ENCODE peak calls at places on chromosomes 16 and 17, in five cellular contexts. P, R, Q, X and G are unnamed samples.

GRCh38 chr17:21313320-21313719 is 28.8 kb downstream of the MAP2K3 start:
- DNase-seq in X (no peak), P (no peak), Q (no peak), R (no peak), G (no peak)

GRCh38 chr16:64137976-64138375 is 983.9 kb downstream of the CDH11 start:
- DNase-seq in R (no peak), P (no peak), X (no peak), Q (no peak), G (no peak)

GRCh38 chr17:6084226-6085161 is 14.3 kb downstream of the WSCD1 start:
- DNase-seq in P (peak; percentile 47), R (no peak), X (peak; percentile 46), Q (no peak), G (no peak)

GRCh38 chr16:3748307-3748706 is 31.0 kb upstream of the TRAP1 start:
- DNase-seq in X (no peak), R (no peak), P (no peak), Q (no peak), G (no peak)

GRCh38 chr17:36597866-36598777 is 3.3 kb upstream of the MRM1 start:
- DNase-seq in P (no peak), R (no peak), Q (no peak), X (no peak), G (no peak)

GRCh38 chr17:66906321-66907278 is 57.9 kb upstream of the CACNG4 start:
- DNase-seq in R (peak; percentile 23), X (peak; percentile 75), Q (no peak), P (peak; percentile 72), G (peak; percentile 76)

GRCh38 chr16:75035410-75035968 is 36.7 kb downstream of the ZNRF1 start:
- DNase-seq in R (no peak), Q (no peak), X (no peak), P (no peak), G (no peak)

GRCh38 chr16:27721548-27722265 is 171.8 kb downstream of the KATNIP start:
- DNase-seq in P (no peak), X (no peak), Q (no peak), R (no peak), G (no peak)

GRCh38 chr16:90041896-90042473 is 22.7 kb upstream of the DBNDD1 start:
- DNase-seq in Q (no peak), R (no peak), P (no peak), X (no peak), G (no peak)

GRCh38 chr16:75660726-75661302 is 13.2 kb downstream of the TERF2IP start:
- DNase-seq in Q (no peak), R (no peak), X (no peak), P (no peak), G (no peak)

GRCh38 chr17:76537578-76538280 is at the start of gene CYGB:
- DNase-seq in X (no peak), P (no peak), Q (no peak), R (no peak), G (no peak)

GRCh38 chr16:10883004-10883403 is 6.0 kb downstream of the CIITA start:
- DNase-seq in P (no peak), X (no peak), Q (no peak), R (no peak), G (no peak)

GRCh38 chr16:1535391-1536291 is 2.2 kb downstream of the TMEM204 start:
- DNase-seq in Q (no peak), P (no peak), X (no peak), R (no peak), G (no peak)

GRCh38 chr16:75682308-75682707 is 5.5 kb upstream of the CPHXL2 start:
- DNase-seq in X (no peak), P (no peak), R (no peak), Q (no peak), G (no peak)

GRCh38 chr16:52418206-52418605 is 128.7 kb downstream of the TOX3 start:
- DNase-seq in P (no peak), Q (no peak), R (no peak), X (no peak), G (no peak)

GRCh38 chr17:61496174-61496956 is 44.1 kb downstream of the TBX4 start:
- DNase-seq in R (no peak), Q (no peak), X (no peak), P (no peak), G (no peak)

GRCh38 chr16:72551649-72552048 is 379.7 kb upstream of the PMFBP1 start:
- DNase-seq in Q (no peak), P (no peak), X (no peak), R (no peak), G (no peak)

GRCh38 chr17:36703860-36704266 is 102.5 kb downstream of the MRM1 start:
- DNase-seq in P (no peak), Q (no peak), R (no peak), X (peak; percentile 74), G (peak; percentile 53)

GRCh38 chr16:566475-567361 is at the start of gene NHLRC4:
- DNase-seq in P (no peak), X (peak; percentile 43), R (no peak), Q (peak; percentile 68), G (peak; percentile 91)

GRCh38 chr16:4283939-4284338 is 11.1 kb upstream of the TFAP4 start:
- DNase-seq in Q (no peak), X (no peak), R (no peak), P (no peak), G (no peak)

GRCh38 chr17:53934931-53935330 is 112.2 kb downstream of the KIF2B start:
- DNase-seq in X (no peak), P (no peak), R (no peak), Q (no peak), G (no peak)

GRCh38 chr16:27649021-27649420 is 99.1 kb downstream of the KATNIP start:
- DNase-seq in Q (no peak), R (no peak), P (no peak), X (no peak), G (no peak)

GRCh38 chr17:78168906-78169793 is 769 bp downstream of the SYNGR2 start:
- DNase-seq in P (no peak), R (no peak), X (no peak), Q (no peak), G (peak; percentile 58)

GRCh38 chr16:86355538-86355937 is 154.8 kb upstream of the FOXF1 start:
- DNase-seq in X (no peak), P (no peak), Q (no peak), R (no peak), G (no peak)

GRCh38 chr16:86357950-86358349 is 152.4 kb upstream of the FOXF1 start:
- DNase-seq in Q (no peak), P (no peak), R (no peak), X (no peak), G (no peak)

GRCh38 chr16:86357303-86357702 is 153.0 kb upstream of the FOXF1 start:
- DNase-seq in Q (no peak), P (no peak), R (no peak), X (no peak), G (no peak)

GRCh38 chr16:86355951-86356350 is 154.4 kb upstream of the FOXF1 start:
- DNase-seq in Q (no peak), X (no peak), R (no peak), P (no peak), G (no peak)

DNA sequence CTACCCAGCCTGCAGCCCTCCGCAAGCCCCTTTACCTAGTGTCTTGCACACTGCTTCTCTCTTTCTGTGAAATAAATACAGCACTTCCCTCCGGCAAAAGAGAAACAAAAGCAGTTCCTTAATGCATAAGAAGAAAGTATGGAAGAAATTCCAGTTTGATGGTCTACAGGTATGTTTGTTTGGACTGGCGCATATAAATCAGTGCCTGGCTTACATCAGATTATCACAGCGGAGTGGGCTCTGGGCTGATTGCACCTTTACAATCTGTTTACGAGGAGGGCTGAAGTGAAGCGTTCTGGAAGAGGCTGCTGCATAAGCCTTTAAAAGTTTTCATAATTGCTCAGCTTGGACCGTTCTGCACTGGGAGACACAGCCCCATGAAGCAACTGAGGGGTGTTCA is 153.5 kb upstream of the FOXF1 start:
- DNase-seq in X (no peak), Q (no peak), P (no peak), R (no peak), G (no peak)
- TF ChIP-seq CTCF in X (no peak), Q (no peak), P (no peak), R (no peak), G (no peak)

DNA sequence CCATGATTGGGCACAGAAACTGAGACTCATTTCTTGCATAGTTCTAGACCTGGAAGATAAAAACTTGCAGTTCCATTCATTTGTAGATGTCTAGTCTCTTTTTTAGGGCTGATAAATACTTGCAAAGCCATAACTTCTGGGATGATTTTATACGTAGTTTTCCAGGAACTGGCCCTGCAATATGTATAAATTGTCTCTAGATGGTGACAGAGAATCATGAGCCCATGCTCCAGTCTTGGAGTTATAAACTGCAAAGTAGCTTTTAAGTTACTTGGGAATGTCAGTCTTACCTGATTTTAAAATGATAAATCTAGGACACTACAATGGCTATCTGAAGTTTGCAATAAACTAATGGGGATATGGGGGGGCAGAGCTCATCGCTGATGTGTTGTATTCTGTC is 3.0 kb upstream of the ADAMTS18 start:
- DNase-seq in Q (no peak), X (no peak), R (no peak), P (peak; percentile 40), G (no peak)
- TF ChIP-seq CTCF in Q (no peak), X (peak; percentile 42), R (no peak), P (peak; percentile 62), G (no peak)

GRCh38 chr17:44959821-44960523 is 8.1 kb downstream of the C1QL1 start:
- DNase-seq in Q (no peak), X (no peak), P (no peak), R (no peak), G (no peak)

GRCh38 chr17:44960654-44961053 is 7.4 kb downstream of the C1QL1 start:
- DNase-seq in X (no peak), Q (no peak), R (no peak), P (no peak), G (no peak)

GRCh38 chr17:44966348-44967025 is 1.6 kb downstream of the C1QL1 start:
- DNase-seq in X (no peak), R (no peak), P (no peak), Q (no peak), G (no peak)

GRCh38 chr17:44965491-44966234 is 2.4 kb downstream of the C1QL1 start:
- DNase-seq in Q (no peak), P (no peak), R (no peak), X (no peak), G (no peak)

GRCh38 chr17:44961921-44962350 is 6.2 kb downstream of the C1QL1 start:
- DNase-seq in Q (no peak), X (no peak), P (no peak), R (no peak), G (no peak)
- TF ChIP-seq CTCF in Q (no peak), X (no peak), P (peak; percentile 21), R (no peak), G (no peak)

GRCh38 chr16:55505333-55506015 is 3.4 kb upstream of the LPCAT2 start:
- DNase-seq in X (no peak), Q (no peak), R (no peak), P (no peak), G (peak; percentile 2)

GRCh38 chr16:55499951-55500350 is 8.9 kb upstream of the LPCAT2 start:
- DNase-seq in Q (no peak), R (no peak), P (peak; percentile 97), X (no peak), G (peak; percentile 4)

GRCh38 chr16:55503726-55504553 is 4.9 kb upstream of the LPCAT2 start:
- DNase-seq in Q (no peak), P (no peak), X (no peak), R (no peak), G (no peak)

GRCh38 chr16:55501549-55502322 is 7.1 kb upstream of the LPCAT2 start:
- DNase-seq in P (no peak), X (no peak), R (no peak), Q (no peak), G (peak; percentile 12)

GRCh38 chr16:55502801-55503366 is 6.0 kb upstream of the LPCAT2 start:
- DNase-seq in X (peak; percentile 53), P (peak; percentile 91), Q (no peak), R (no peak), G (peak; percentile 4)
- TF ChIP-seq CTCF in X (no peak), P (peak; percentile 15), Q (no peak), R (no peak), G (no peak)